ENCODE peak calls at places on chromosomes 2 and 18, in six cellular contexts. M, E, O, G, C and P are unnamed samples.

GRCh38 chr2:158575051-158575635 is 118.4 kb downstream of the PKP4 start:
- DNase-seq in E (no peak), G (peak; percentile 9), M (no peak), C (no peak), O (no peak), P (no peak)

GRCh38 chr2:227607969-227608368 is 6.7 kb downstream of the SCYGR3 start:
- DNase-seq in C (no peak), O (no peak), M (no peak), G (no peak), E (no peak), P (no peak)

GRCh38 chr18:50879302-50880107 is 587 bp downstream of the ME2 start:
- DNase-seq in M (no peak), C (peak; percentile 63), G (peak; percentile 65), O (no peak), E (no peak), P (no peak)

GRCh38 chr2:217902281-217903141 is 100.3 kb downstream of the TNS1 start:
- DNase-seq in O (peak; percentile 39), G (peak; percentile 68), M (peak; percentile 86), E (no peak), C (no peak), P (peak; percentile 94)

GRCh38 chr2:84905181-84906107 is at the start of gene TMSB10:
- DNase-seq in O (peak; percentile 82), C (peak; percentile 93), G (peak; percentile 87), E (no peak), M (peak; percentile 88), P (peak; percentile 92)

GRCh38 chr18:79490593-79491551 is 95.1 kb downstream of the NFATC1 start:
- DNase-seq in G (no peak), M (no peak), C (peak; percentile 25), O (no peak), E (no peak), P (peak; percentile 48)

GRCh38 chr18:58446661-58447060 is 182.2 kb downstream of the ALPK2 start:
- DNase-seq in O (no peak), G (no peak), C (no peak), M (no peak), E (no peak), P (no peak)

GRCh38 chr2:192373754-192374153 is 179.0 kb upstream of the TMEFF2 start:
- DNase-seq in C (no peak), O (no peak), E (no peak), G (no peak), M (no peak), P (no peak)

GRCh38 chr18:72652990-72653593 is 109.0 kb upstream of the CBLN2 start:
- DNase-seq in M (no peak), E (no peak), O (peak; percentile 4), C (no peak), G (peak; percentile 10), P (peak; percentile 36)

GRCh38 chr18:7395566-7395965 is 164.7 kb downstream of the LRRC30 start:
- DNase-seq in E (no peak), O (no peak), M (no peak), G (no peak), C (no peak), P (no peak)

DNA sequence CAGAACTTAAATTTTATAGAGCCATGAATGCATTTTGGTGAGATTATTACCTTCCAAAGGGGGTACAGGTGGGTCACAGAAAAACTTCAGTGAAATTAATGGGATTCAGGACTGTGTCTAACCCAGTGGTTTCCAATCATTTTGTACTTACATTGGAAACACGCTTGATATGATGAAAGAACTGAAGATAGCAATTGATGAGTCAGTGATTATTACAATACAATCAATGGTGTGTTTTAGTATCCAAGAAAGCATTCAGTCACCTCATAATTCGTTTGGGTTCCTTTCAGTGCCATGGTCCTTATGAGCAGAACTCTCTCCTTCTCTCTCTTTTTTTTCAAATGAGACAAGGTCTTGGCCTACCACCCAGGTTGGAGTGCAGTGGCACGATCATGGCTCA is 66.5 kb upstream of the IGFBP5 start:
- DNase-seq in E (no peak), G (no peak), C (no peak), O (no peak), M (no peak), P (no peak)
- H3K27ac ChIP-seq in E (no peak overlapping the region), G (no peak overlapping the region), C (no peak overlapping the region), O (no peak overlapping the region), M (no peak overlapping the region), P (no peak overlapping the region)

GRCh38 chr2:19609266-19609665 is 250.8 kb upstream of the OSR1 start:
- DNase-seq in M (no peak), C (no peak), G (peak; percentile 32), E (no peak), O (no peak), P (no peak)

GRCh38 chr2:19614066-19614465 is 255.6 kb upstream of the OSR1 start:
- DNase-seq in G (no peak), O (no peak), C (no peak), M (no peak), E (no peak), P (no peak)

GRCh38 chr2:19607400-19607799 is 249.0 kb upstream of the OSR1 start:
- DNase-seq in O (peak; percentile 30), E (no peak), M (no peak), G (no peak), C (no peak), P (no peak)

GRCh38 chr2:19607931-19608762 is 249.7 kb upstream of the OSR1 start:
- DNase-seq in O (peak; percentile 55), E (no peak), C (no peak), G (peak; percentile 94), M (no peak), P (no peak)

GRCh38 chr2:19611491-19612332 is 253.3 kb upstream of the OSR1 start:
- DNase-seq in M (no peak), O (peak; percentile 80), G (peak; percentile 97), E (no peak), C (no peak), P (no peak)
- H3K4me1 ChIP-seq in M (no peaks in the 10 kb centered on the region), O (peaks cover 62% of the 10 kb centered on the region), G (peaks cover 5% of the 10 kb centered on the region), E (no peaks in the 10 kb centered on the region), C (no peaks in the 10 kb centered on the region), P (no peaks in the 10 kb centered on the region)

DNA sequence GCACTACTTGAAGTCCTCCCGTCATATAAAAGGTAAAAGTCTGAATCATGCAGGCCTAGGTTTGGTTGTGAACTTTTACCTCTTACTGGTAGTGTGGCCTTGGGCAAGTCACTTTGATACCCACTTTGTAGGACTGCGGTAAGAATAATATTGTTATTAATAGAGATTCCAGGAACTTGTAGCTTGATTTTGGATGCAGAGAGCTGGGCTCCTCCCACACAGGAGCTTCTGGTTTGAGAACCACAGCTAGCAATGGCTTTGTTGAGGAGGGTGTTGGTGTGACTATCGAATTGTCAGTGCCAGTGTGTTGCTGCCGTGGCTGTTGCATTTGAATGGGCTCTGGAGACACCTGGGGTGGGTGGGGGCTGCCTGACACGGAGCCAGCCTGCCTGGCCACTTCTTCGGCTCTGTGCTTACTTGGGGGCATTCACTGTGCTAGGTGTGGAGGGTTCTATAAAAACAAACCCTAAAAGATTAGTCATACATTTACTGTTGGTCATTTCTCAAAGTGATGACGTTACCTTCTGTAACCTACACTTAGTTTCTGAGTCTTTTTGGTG is 38.5 kb downstream of the ASAP2 start:
- DNase-seq in C (no peak), M (no peak), G (no peak), O (no peak), E (no peak), P (no peak)
- H3K27ac ChIP-seq in C (no peak overlapping the region), M (no peak overlapping the region), G (no peak overlapping the region), O (peak overlapping the region; percentile 68), E (no peak overlapping the region), P (no peak overlapping the region)

GRCh38 chr2:101751276-101751675 is 53.8 kb downstream of the MAP4K4 start:
- DNase-seq in C (no peak), G (no peak), M (no peak), E (no peak), O (no peak), P (no peak)

GRCh38 chr2:101753207-101753616 is 55.7 kb downstream of the MAP4K4 start:
- DNase-seq in M (no peak), E (no peak), O (no peak), G (no peak), C (no peak), P (no peak)

GRCh38 chr2:101750688-101751087 is 53.2 kb downstream of the MAP4K4 start:
- DNase-seq in M (no peak), G (no peak), O (no peak), E (no peak), C (no peak), P (no peak)

GRCh38 chr2:101752708-101753107 is 55.2 kb downstream of the MAP4K4 start:
- DNase-seq in C (no peak), M (no peak), O (no peak), E (no peak), G (no peak), P (no peak)

DNA sequence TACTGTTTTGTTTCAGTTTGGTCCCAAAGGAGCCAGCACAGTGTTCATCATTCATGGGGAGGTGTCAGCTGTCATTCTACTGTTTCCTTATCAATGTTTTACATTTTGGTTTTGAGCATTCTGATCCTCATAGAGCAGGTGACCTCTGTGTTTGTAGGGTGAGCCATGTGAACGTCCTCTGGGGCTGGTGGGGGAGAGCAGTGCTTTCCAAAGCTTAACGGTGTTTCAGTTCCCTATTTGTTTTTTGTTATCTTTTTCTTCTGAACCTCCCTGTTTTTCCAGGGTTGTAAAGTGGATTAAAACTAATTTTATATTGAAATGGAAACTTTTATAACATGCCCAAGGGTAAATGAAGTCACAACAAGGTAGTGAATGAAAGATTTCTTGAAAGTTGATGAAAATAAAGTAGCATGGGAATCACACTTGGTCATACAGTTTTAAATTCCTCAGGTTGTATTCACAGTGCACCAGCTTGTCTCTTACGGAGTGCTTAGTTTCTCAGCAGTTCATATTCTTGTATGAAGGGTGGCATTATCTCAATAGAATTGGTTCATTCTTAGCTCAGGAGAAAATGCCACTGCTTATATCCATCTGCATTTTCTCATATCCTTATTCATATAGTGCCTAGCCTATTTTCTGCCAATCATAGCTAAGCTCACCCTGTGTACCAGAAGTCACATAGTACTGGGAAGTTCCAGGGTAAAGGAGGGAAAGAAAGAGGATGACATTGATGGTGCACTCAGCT is 54.5 kb downstream of the MAP4K4 start:
- DNase-seq in C (no peak), E (peak; percentile 66), O (no peak), M (no peak), G (no peak), P (no peak)
- H3K4me1 ChIP-seq in C (peaks cover 59% of the 10 kb centered on the region), E (peaks cover 49% of the 10 kb centered on the region), O (peaks cover 74% of the 10 kb centered on the region), M (peaks cover 40% of the 10 kb centered on the region), G (peaks cover 21% of the 10 kb centered on the region), P (peaks cover 15% of the 10 kb centered on the region)

GRCh38 chr18:44733069-44733753 is 52.5 kb downstream of the SETBP1 start:
- DNase-seq in O (peak; percentile 10), C (no peak), E (no peak), M (no peak), G (peak; percentile 87), P (no peak)
- H3K27ac ChIP-seq in O (peak overlapping the region; percentile 67), C (no peak overlapping the region), E (no peak overlapping the region), M (no peak overlapping the region), G (peak overlapping the region; percentile 92), P (no peak overlapping the region)